ENCODE peak calls at places on chromosome 21, in four cellular contexts. One of them, this sample, is unnamed.
A peak's percentile ranks its signal among the peaks of the same experiment; 100 is the strongest.

GRCh38 chr21:23281917-23282316 is 2283.7 kb downstream of the NCAM2 start:
- DNase-seq in K562: no peak
- DNase-seq in GM12878: no peak
- DNase-seq in SK-N-SH: no peak
- DNase-seq in this sample: no peak

GRCh38 chr21:36694041-36694515 is 4.8 kb upstream of the SIM2 start:
- DNase-seq in K562: no peak
- DNase-seq in GM12878: no peak
- DNase-seq in SK-N-SH: peak; percentile 37
- DNase-seq in this sample: no peak

GRCh38 chr21:43865471-43866181 is 603 bp downstream of the AGPAT3 start:
- DNase-seq in K562: peak; percentile 82
- DNase-seq in GM12878: no peak
- DNase-seq in SK-N-SH: peak; percentile 83
- DNase-seq in this sample: no peak

GRCh38 chr21:34511787-34512451 is at the start of gene KCNE1:
- DNase-seq in K562: no peak
- DNase-seq in GM12878: no peak
- DNase-seq in SK-N-SH: no peak
- DNase-seq in this sample: no peak

GRCh38 chr21:41611966-41612606 is 104.1 kb upstream of the TMPRSS2 start:
- DNase-seq in K562: peak; percentile 39
- DNase-seq in GM12878: no peak
- DNase-seq in SK-N-SH: no peak
- DNase-seq in this sample: peak; percentile 51

GRCh38 chr21:34669149-34669879 is 520 bp downstream of the CLIC6 start:
- DNase-seq in K562: no peak
- DNase-seq in GM12878: no peak
- DNase-seq in SK-N-SH: peak; percentile 26
- DNase-seq in this sample: peak; percentile 51

GRCh38 chr21:37294674-37295073 is 27.5 kb upstream of the VPS26C start:
- DNase-seq in K562: no peak
- DNase-seq in GM12878: no peak
- DNase-seq in SK-N-SH: no peak
- DNase-seq in this sample: no peak

GRCh38 chr21:25039461-25040380 is 567.6 kb downstream of the MRPL39 start:
- DNase-seq in K562: no peak
- DNase-seq in GM12878: peak; percentile 82
- DNase-seq in SK-N-SH: no peak
- DNase-seq in this sample: no peak

GRCh38 chr21:38716942-38717341 is 88.8 kb upstream of the ETS2 start:
- DNase-seq in K562: no peak
- DNase-seq in GM12878: no peak
- DNase-seq in SK-N-SH: no peak
- DNase-seq in this sample: no peak

GRCh38 chr21:35275776-35276175 is 226.7 kb upstream of the RUNX1 start:
- DNase-seq in K562: no peak
- DNase-seq in GM12878: no peak
- DNase-seq in SK-N-SH: no peak
- DNase-seq in this sample: no peak

GRCh38 chr21:41677671-41678015 is 89.2 kb downstream of the RIPK4 start:
- DNase-seq in K562: no peak
- DNase-seq in GM12878: no peak
- DNase-seq in SK-N-SH: no peak
- DNase-seq in this sample: no peak

GRCh38 chr21:42330380-42331336 is 15.4 kb upstream of the TFF3 start:
- DNase-seq in K562: no peak
- DNase-seq in GM12878: no peak
- DNase-seq in SK-N-SH: no peak
- DNase-seq in this sample: no peak

GRCh38 chr21:38272215-38272614 is 15.4 kb downstream of the KCNJ15 start:
- DNase-seq in K562: no peak
- DNase-seq in GM12878: no peak
- DNase-seq in SK-N-SH: no peak
- DNase-seq in this sample: no peak

GRCh38 chr21:46428286-46428685 is 30.4 kb upstream of the DIP2A start:
- DNase-seq in K562: no peak
- DNase-seq in GM12878: no peak
- DNase-seq in SK-N-SH: no peak
- DNase-seq in this sample: no peak

GRCh38 chr21:27359141-27359540 is 392.3 kb upstream of the ADAMTS5 start:
- DNase-seq in K562: no peak
- DNase-seq in GM12878: no peak
- DNase-seq in SK-N-SH: no peak
- DNase-seq in this sample: no peak

GRCh38 chr21:38350681-38351080 is 93.9 kb downstream of the KCNJ15 start:
- DNase-seq in K562: no peak
- DNase-seq in GM12878: no peak
- DNase-seq in SK-N-SH: no peak
- DNase-seq in this sample: no peak

GRCh38 chr21:31566061-31566460 is 93.4 kb upstream of the SOD1 start:
- DNase-seq in K562: no peak
- DNase-seq in GM12878: no peak
- DNase-seq in SK-N-SH: no peak
- DNase-seq in this sample: no peak

GRCh38 chr21:17387030-17387617 is 125.7 kb upstream of the CXADR start:
- DNase-seq in K562: peak; percentile 50
- DNase-seq in GM12878: peak; percentile 1
- DNase-seq in SK-N-SH: peak; percentile 52
- DNase-seq in this sample: peak; percentile 14

GRCh38 chr21:35284199-35284598 is 235.1 kb upstream of the RUNX1 start:
- DNase-seq in K562: no peak
- DNase-seq in GM12878: no peak
- DNase-seq in SK-N-SH: no peak
- DNase-seq in this sample: no peak

GRCh38 chr21:25934130-25934529 is 199.4 kb downstream of the GABPA start:
- DNase-seq in K562: no peak
- DNase-seq in GM12878: no peak
- DNase-seq in SK-N-SH: no peak
- DNase-seq in this sample: no peak

GRCh38 chr21:33578214-33578613 is 10.3 kb downstream of the DONSON start:
- DNase-seq in K562: no peak
- DNase-seq in GM12878: no peak
- DNase-seq in SK-N-SH: no peak
- DNase-seq in this sample: no peak

GRCh38 chr21:29260461-29260860 is 38.3 kb upstream of the BACH1 start:
- DNase-seq in K562: no peak
- DNase-seq in GM12878: no peak
- DNase-seq in SK-N-SH: no peak
- DNase-seq in this sample: no peak

GRCh38 chr21:32572574-32573420 is 12.5 kb downstream of the TCP10L start:
- DNase-seq in K562: peak; percentile 42
- DNase-seq in GM12878: no peak
- DNase-seq in SK-N-SH: no peak
- DNase-seq in this sample: no peak

GRCh38 chr21:26840912-26841311 is 4.3 kb downstream of the ADAMTS1 start:
- DNase-seq in K562: no peak
- DNase-seq in GM12878: no peak
- DNase-seq in SK-N-SH: peak; percentile 29
- DNase-seq in this sample: no peak

GRCh38 chr21:33492571-33492970 is 1.1 kb upstream of the DNAJC28 start:
- DNase-seq in K562: no peak
- DNase-seq in GM12878: no peak
- DNase-seq in SK-N-SH: no peak
- DNase-seq in this sample: no peak

GRCh38 chr21:36627242-36627641 is 71.7 kb upstream of the SIM2 start:
- DNase-seq in K562: no peak
- DNase-seq in GM12878: no peak
- DNase-seq in SK-N-SH: no peak
- DNase-seq in this sample: no peak

GRCh38 chr21:37869661-37870060 is 46.6 kb downstream of the KCNJ6 start:
- DNase-seq in K562: no peak
- DNase-seq in GM12878: no peak
- DNase-seq in SK-N-SH: no peak
- DNase-seq in this sample: no peak

GRCh38 chr21:41410361-41410760 is 15.7 kb upstream of the MX1 start:
- DNase-seq in K562: no peak
- DNase-seq in GM12878: no peak
- DNase-seq in SK-N-SH: no peak
- DNase-seq in this sample: no peak

GRCh38 chr21:37737497-37737896 is 178.8 kb downstream of the KCNJ6 start:
- DNase-seq in K562: no peak
- DNase-seq in GM12878: no peak
- DNase-seq in SK-N-SH: no peak
- DNase-seq in this sample: no peak

GRCh38 chr21:27329255-27329851 is 362.5 kb upstream of the ADAMTS5 start:
- DNase-seq in K562: no peak
- DNase-seq in GM12878: no peak
- DNase-seq in SK-N-SH: no peak
- DNase-seq in this sample: no peak

GRCh38 chr21:35226302-35226701 is 177.2 kb upstream of the RUNX1 start:
- DNase-seq in K562: no peak
- DNase-seq in GM12878: no peak
- DNase-seq in SK-N-SH: no peak
- DNase-seq in this sample: no peak

GRCh38 chr21:31873275-31873695 is 465 bp downstream of the HUNK start:
- DNase-seq in K562: no peak
- DNase-seq in GM12878: no peak
- DNase-seq in SK-N-SH: peak; percentile 88
- DNase-seq in this sample: peak; percentile 42

GRCh38 chr21:43361127-43361492 is 65.8 kb downstream of the SIK1 start:
- DNase-seq in K562: no peak
- DNase-seq in GM12878: no peak
- DNase-seq in SK-N-SH: peak; percentile 61
- DNase-seq in this sample: no peak

GRCh38 chr21:32917392-32918135 is 108.2 kb upstream of the OLIG2 start:
- DNase-seq in K562: no peak
- DNase-seq in GM12878: no peak
- DNase-seq in SK-N-SH: no peak
- DNase-seq in this sample: no peak

GRCh38 chr21:27725916-27726315 is 759.0 kb upstream of the ADAMTS5 start:
- DNase-seq in K562: no peak
- DNase-seq in GM12878: no peak
- DNase-seq in SK-N-SH: no peak
- DNase-seq in this sample: no peak

GRCh38 chr21:28338906-28339305 is 653.8 kb downstream of the LTN1 start:
- DNase-seq in K562: no peak
- DNase-seq in GM12878: no peak
- DNase-seq in SK-N-SH: no peak
- DNase-seq in this sample: no peak

GRCh38 chr21:41419921-41420862 is 5.8 kb upstream of the MX1 start:
- DNase-seq in K562: peak; percentile 54
- DNase-seq in GM12878: peak; percentile 39
- DNase-seq in SK-N-SH: peak; percentile 86
- DNase-seq in this sample: peak; percentile 74

GRCh38 chr21:31537872-31538576 is 121.5 kb upstream of the SOD1 start:
- DNase-seq in K562: peak; percentile 33
- DNase-seq in GM12878: no peak
- DNase-seq in SK-N-SH: no peak
- DNase-seq in this sample: peak; percentile 68

GRCh38 chr21:31894441-31894840 is 21.6 kb downstream of the HUNK start:
- DNase-seq in K562: no peak
- DNase-seq in GM12878: no peak
- DNase-seq in SK-N-SH: peak; percentile 44
- DNase-seq in this sample: no peak

DNA sequence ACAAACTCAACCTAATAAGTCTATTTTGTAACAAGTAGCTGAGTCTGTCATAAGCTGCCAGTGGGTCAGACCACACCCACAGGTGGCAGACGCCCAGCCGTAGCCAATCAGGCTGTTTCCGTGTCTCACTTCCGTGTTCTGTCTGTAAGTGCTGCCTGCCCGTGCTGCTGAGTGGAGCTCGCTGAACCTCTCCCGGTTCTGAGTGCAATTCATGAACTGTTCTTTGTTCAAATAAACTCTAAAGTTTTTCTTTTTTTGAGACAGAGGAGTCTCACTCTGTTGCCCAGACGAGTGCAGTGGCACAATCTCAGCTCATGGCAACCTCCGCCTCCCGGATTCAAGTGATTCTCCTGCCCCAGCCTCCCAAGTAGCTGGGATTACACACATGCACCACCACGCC is 25.1 kb downstream of the POFUT2 start:
- DNase-seq in K562: no peak
- DNase-seq in GM12878: no peak
- DNase-seq in SK-N-SH: peak; percentile 10
- DNase-seq in this sample: no peak
- TF ChIP-seq USF1 in K562: no peak
- TF ChIP-seq USF1 in GM12878: no peak
- TF ChIP-seq USF1 in SK-N-SH: no peak
- TF ChIP-seq USF1 in this sample: no peak

GRCh38 chr21:15192243-15192642 is 127.4 kb upstream of the NRIP1 start:
- DNase-seq in K562: no peak
- DNase-seq in GM12878: no peak
- DNase-seq in SK-N-SH: no peak
- DNase-seq in this sample: no peak
- TF ChIP-seq USF1 in K562: no peak
- TF ChIP-seq USF1 in GM12878: no peak
- TF ChIP-seq USF1 in SK-N-SH: no peak
- TF ChIP-seq USF1 in this sample: no peak

DNA sequence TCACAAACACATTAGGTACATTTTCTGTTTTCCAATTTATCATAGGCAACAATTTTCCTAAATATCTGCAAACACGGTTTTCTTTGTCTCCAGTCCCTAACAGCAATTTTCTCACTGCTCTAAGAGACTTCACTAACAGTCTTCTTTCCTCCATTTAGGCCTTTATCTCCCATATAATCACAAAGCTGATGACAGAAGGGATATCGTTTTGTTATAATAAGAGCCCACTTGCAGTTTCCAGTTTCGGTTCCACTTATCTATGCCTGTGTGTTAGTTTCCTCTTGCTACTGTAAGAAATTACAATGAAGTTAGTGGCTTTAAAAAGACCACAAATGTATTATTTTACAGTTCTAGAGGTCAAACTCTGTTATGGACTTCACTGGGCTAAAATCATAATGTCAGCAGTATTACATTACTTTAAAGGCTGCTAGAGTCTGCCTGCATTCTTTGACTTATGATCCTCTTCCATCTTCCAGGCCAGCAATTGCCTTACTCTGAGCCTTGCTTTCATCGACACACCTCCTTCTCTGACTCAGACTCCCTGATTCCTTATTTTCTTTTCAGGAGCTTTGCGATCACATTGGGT is 549.3 kb downstream of the NCAM2 start:
- DNase-seq in K562: no peak
- DNase-seq in GM12878: no peak
- DNase-seq in SK-N-SH: no peak
- DNase-seq in this sample: no peak
- TF ChIP-seq USF1 in K562: no peak
- TF ChIP-seq USF1 in GM12878: no peak
- TF ChIP-seq USF1 in SK-N-SH: no peak
- TF ChIP-seq USF1 in this sample: no peak

GRCh38 chr21:22174746-22175145 is 1176.5 kb downstream of the NCAM2 start:
- DNase-seq in K562: no peak
- DNase-seq in GM12878: no peak
- DNase-seq in SK-N-SH: no peak
- DNase-seq in this sample: no peak
- TF ChIP-seq USF1 in K562: no peak
- TF ChIP-seq USF1 in GM12878: no peak
- TF ChIP-seq USF1 in SK-N-SH: no peak
- TF ChIP-seq USF1 in this sample: no peak

This sample was measured in WTC11.